ENCODE peak calls at places on chromosome X, in ten cellular contexts. U is heart left ventricle, B is iPS DF 6.9, I is GM23248, V is neural progenitor cell, N is uterus, P is OCI-LY7, F is lower lobe of right lung, O is left lung, Z is endodermal cell. X is an unnamed sample.

GRCh38 chrX:50787099-50787498 is 26.9 kb downstream of the SHROOM4 start:
- DNase-seq in U (no peak), B (no peak), I (no peak), V (no peak), N (no peak), P (no peak), F (no peak), O (no peak), Z (no peak), X (no peak)

GRCh38 chrX:23784487-23785301 is 1.7 kb downstream of the SAT1 start:
- DNase-seq in U (no peak), B (no peak), I (peak; percentile 85), V (no peak), N (no peak), P (peak; percentile 63), F (no peak), O (no peak), Z (no peak), X (no peak)

GRCh38 chrX:154980330-154981115 is 42.0 kb downstream of the F8 start:
- DNase-seq in U (peak; percentile 72), B (peak; percentile 22), I (peak; percentile 74), V (peak; percentile 69), N (peak; percentile 73), P (peak; percentile 78), F (peak; percentile 64), O (peak; percentile 61), Z (peak; percentile 88), X (peak; percentile 83)

GRCh38 chrX:66632986-66633385 is 5.9 kb downstream of the EDA2R start:
- DNase-seq in U (no peak), B (no peak), I (peak; percentile 47), V (no peak), N (no peak), P (no peak), F (no peak), O (no peak), Z (no peak), X (no peak)

GRCh38 chrX:1525583-1526355 is 11.2 kb downstream of the P2RY8 start:
- DNase-seq in U (no peak), B (no peak), I (no peak), V (no peak), N (no peak), P (no peak), F (no peak), O (no peak), Z (no peak), X (no peak)

GRCh38 chrX:307261-308111 is 11.1 kb downstream of the GTPBP6 start:
- DNase-seq in U (peak; percentile 15), B (no peak), I (no peak), V (no peak), N (no peak), P (no peak), F (peak; percentile 42), O (peak; percentile 73), Z (no peak), X (peak; percentile 58)

GRCh38 chrX:16882188-16882587 is 12.0 kb upstream of the RBBP7 start:
- DNase-seq in U (peak; percentile 40), B (no peak), I (peak; percentile 47), V (peak; percentile 2), N (peak; percentile 47), P (peak; percentile 67), F (peak; percentile 52), O (no peak), Z (peak; percentile 44), X (no peak)

GRCh38 chrX:11791090-11791489 is 33.1 kb downstream of the MSL3 start:
- DNase-seq in U (no peak), B (no peak), I (no peak), V (no peak), N (no peak), P (no peak), F (no peak), O (no peak), Z (no peak), X (no peak)

GRCh38 chrX:145563159-145563558 is 254.5 kb upstream of the SLITRK2 start:
- DNase-seq in U (no peak), B (no peak), I (no peak), V (no peak), N (no peak), P (no peak), F (no peak), O (no peak), Z (no peak), X (no peak)
- H3K9me3 ChIP-seq in U (no peaks in the 10 kb centered on the region), B (no peaks in the 10 kb centered on the region), I (no peaks in the 10 kb centered on the region), V (no peaks in the 10 kb centered on the region), N (no peaks in the 10 kb centered on the region), P (no peaks in the 10 kb centered on the region), F (no peaks in the 10 kb centered on the region), O (no peaks in the 10 kb centered on the region), Z (peaks cover 10% of the 10 kb centered on the region), X (no peaks in the 10 kb centered on the region)

GRCh38 chrX:152070186-152070585 is 68.2 kb downstream of the MAGEA10 start:
- DNase-seq in U (no peak), B (no peak), I (no peak), V (no peak), N (no peak), P (no peak), F (no peak), O (no peak), Z (no peak), X (no peak)

GRCh38 chrX:152072236-152072635 is 66.1 kb downstream of the MAGEA10 start:
- DNase-seq in U (no peak), B (no peak), I (peak; percentile 83), V (no peak), N (no peak), P (no peak), F (no peak), O (no peak), Z (no peak), X (no peak)

GRCh38 chrX:152079768-152080167 is 58.6 kb downstream of the MAGEA10 start:
- DNase-seq in U (no peak), B (no peak), I (no peak), V (no peak), N (no peak), P (no peak), F (no peak), O (no peak), Z (no peak), X (no peak)

DNA sequence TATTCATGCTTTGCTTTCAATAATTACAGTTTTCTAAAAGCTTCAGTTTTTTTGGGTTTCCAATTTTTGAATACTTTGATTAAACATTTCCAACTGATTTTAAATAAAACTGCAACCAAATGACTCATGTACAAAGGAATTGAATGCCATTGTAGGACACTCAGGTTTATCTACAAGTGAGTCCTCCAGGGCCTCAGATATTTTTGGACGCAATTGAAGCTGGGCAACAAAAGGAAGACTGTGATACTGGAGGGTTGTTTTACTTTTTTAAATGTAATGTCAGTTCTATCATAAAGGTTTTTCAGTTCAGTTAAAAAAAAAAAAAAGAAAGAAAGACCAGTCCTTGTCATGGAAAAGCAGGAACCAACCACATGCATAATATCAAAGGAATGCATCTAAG is 64.2 kb downstream of the MAGEA10 start:
- DNase-seq in U (no peak), B (no peak), I (peak; percentile 6), V (no peak), N (no peak), P (no peak), F (no peak), O (no peak), Z (no peak), X (no peak)
- H3K4me3 ChIP-seq in U (no peak overlapping the region), B (no peak overlapping the region), I (no peak overlapping the region), V (no peak overlapping the region), N (no peak overlapping the region), P (no peak overlapping the region), F (no peak overlapping the region), O (no peak overlapping the region), Z (no peak overlapping the region), X (no peak overlapping the region)

GRCh38 chrX:153649915-153650782 is 3.1 kb downstream of the DUSP9 start:
- DNase-seq in U (no peak), B (no peak), I (no peak), V (no peak), N (no peak), P (no peak), F (peak; percentile 21), O (peak; percentile 34), Z (peak; percentile 45), X (peak; percentile 46)
- H3K9me3 ChIP-seq in U (peaks cover 9% of the 10 kb centered on the region), B (no peaks in the 10 kb centered on the region), I (no peaks in the 10 kb centered on the region), V (peaks cover 14% of the 10 kb centered on the region), N (no peaks in the 10 kb centered on the region), P (no peaks in the 10 kb centered on the region), F (no peaks in the 10 kb centered on the region), O (no peaks in the 10 kb centered on the region), Z (no peaks in the 10 kb centered on the region), X (no peaks in the 10 kb centered on the region)

DNA sequence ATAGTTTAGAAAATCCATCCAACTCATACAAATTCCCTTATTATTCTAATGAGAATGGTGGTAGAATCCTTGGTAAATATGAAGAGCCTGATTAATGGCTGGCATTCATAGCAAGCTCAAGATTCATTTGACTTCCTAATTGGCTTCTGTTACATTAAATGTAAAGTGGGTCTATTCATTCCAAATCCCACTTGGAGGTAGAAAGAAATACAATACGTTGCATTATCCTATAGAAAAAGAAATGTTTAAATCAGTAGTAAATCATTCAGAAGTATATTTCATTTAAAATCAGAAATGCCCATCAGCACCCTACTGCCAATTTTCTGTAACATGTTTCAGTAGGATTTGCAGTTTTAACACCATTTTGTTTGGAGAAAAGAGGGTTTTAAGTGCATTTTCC is 6.7 kb downstream of the ADGRG4 start:
- DNase-seq in U (no peak), B (no peak), I (no peak), V (no peak), N (no peak), P (no peak), F (no peak), O (no peak), Z (no peak), X (no peak)
- H3K4me3 ChIP-seq in U (no peak overlapping the region), B (no peak overlapping the region), I (no peak overlapping the region), V (no peak overlapping the region), N (no peak overlapping the region), P (no peak overlapping the region), F (no peak overlapping the region), O (no peak overlapping the region), Z (no peak overlapping the region), X (no peak overlapping the region)

GRCh38 chrX:68794486-68794885 is 34.3 kb upstream of the EFNB1 start:
- DNase-seq in U (no peak), B (no peak), I (no peak), V (no peak), N (no peak), P (no peak), F (no peak), O (no peak), Z (no peak), X (no peak)

GRCh38 chrX:68789966-68790365 is 38.9 kb upstream of the EFNB1 start:
- DNase-seq in U (no peak), B (no peak), I (no peak), V (no peak), N (no peak), P (no peak), F (no peak), O (no peak), Z (no peak), X (no peak)

GRCh38 chrX:68792083-68792482 is 36.7 kb upstream of the EFNB1 start:
- DNase-seq in U (no peak), B (no peak), I (no peak), V (no peak), N (no peak), P (no peak), F (no peak), O (no peak), Z (no peak), X (no peak)

GRCh38 chrX:68795741-68796140 is 33.1 kb upstream of the EFNB1 start:
- DNase-seq in U (no peak), B (no peak), I (no peak), V (no peak), N (no peak), P (no peak), F (no peak), O (no peak), Z (no peak), X (no peak)
- H3K9me3 ChIP-seq in U (peaks cover 10% of the 10 kb centered on the region), B (no peaks in the 10 kb centered on the region), I (no peaks in the 10 kb centered on the region), V (no peaks in the 10 kb centered on the region), N (no peaks in the 10 kb centered on the region), P (no peaks in the 10 kb centered on the region), F (no peaks in the 10 kb centered on the region), O (no peaks in the 10 kb centered on the region), Z (no peaks in the 10 kb centered on the region), X (no peaks in the 10 kb centered on the region)